ENCODE peak calls at places on chromosomes 2 and 18, in six cellular contexts. One of them, this sample, is unnamed. For H3K27me3 and H3K4me1, the result is how much of the 10 kb centered on the place peaks cover.

GRCh38 chr18:22432672-22433137 is 15.0 kb upstream of the CTAGE1 start:
- DNase-seq in H1: no peak
- DNase-seq in ovary: peak
- DNase-seq in thyroid gland: peak
- DNase-seq in transverse colon: peak
- DNase-seq in left lung: no peak
- DNase-seq in this sample: peak

GRCh38 chr2:2875296-2875695 is 502.3 kb downstream of the EIPR1 start:
- DNase-seq in H1: no peak
- DNase-seq in ovary: no peak
- DNase-seq in thyroid gland: no peak
- DNase-seq in transverse colon: no peak
- DNase-seq in left lung: no peak
- DNase-seq in this sample: no peak

GRCh38 chr2:173151671-173152398 is 76.2 kb downstream of the MAP3K20 start:
- DNase-seq in H1: no peak
- DNase-seq in ovary: no peak
- DNase-seq in thyroid gland: no peak
- DNase-seq in transverse colon: no peak
- DNase-seq in left lung: no peak
- DNase-seq in this sample: no peak

GRCh38 chr2:43032248-43032893 is 194.0 kb downstream of the ZFP36L2 start:
- DNase-seq in H1: no peak
- DNase-seq in ovary: peak
- DNase-seq in thyroid gland: peak
- DNase-seq in transverse colon: peak
- DNase-seq in left lung: no peak
- DNase-seq in this sample: peak

GRCh38 chr2:206989306-206989705 is 50.0 kb downstream of the CPO start:
- DNase-seq in H1: peak
- DNase-seq in ovary: no peak
- DNase-seq in thyroid gland: peak
- DNase-seq in transverse colon: peak
- DNase-seq in left lung: peak
- DNase-seq in this sample: no peak

GRCh38 chr2:38155-38554 is 8.2 kb downstream of the FAM110C start:
- DNase-seq in H1: peak
- DNase-seq in ovary: no peak
- DNase-seq in thyroid gland: no peak
- DNase-seq in transverse colon: no peak
- DNase-seq in left lung: peak
- DNase-seq in this sample: no peak

GRCh38 chr2:112724611-112725525 is 4.0 kb downstream of the NT5DC4 start:
- DNase-seq in H1: no peak
- DNase-seq in ovary: no peak
- DNase-seq in thyroid gland: no peak
- DNase-seq in transverse colon: no peak
- DNase-seq in left lung: peak
- DNase-seq in this sample: no peak

GRCh38 chr2:23525137-23525765 is 140.3 kb downstream of the KLHL29 start:
- DNase-seq in H1: no peak
- DNase-seq in ovary: no peak
- DNase-seq in thyroid gland: no peak
- DNase-seq in transverse colon: no peak
- DNase-seq in left lung: no peak
- DNase-seq in this sample: no peak

GRCh38 chr2:232831496-232831895 is 38.6 kb upstream of the SNORC start:
- DNase-seq in H1: no peak
- DNase-seq in ovary: no peak
- DNase-seq in thyroid gland: no peak
- DNase-seq in transverse colon: no peak
- DNase-seq in left lung: no peak
- DNase-seq in this sample: no peak

GRCh38 chr2:29700560-29700959 is 220.8 kb downstream of the ALK start:
- DNase-seq in H1: no peak
- DNase-seq in ovary: no peak
- DNase-seq in thyroid gland: no peak
- DNase-seq in transverse colon: no peak
- DNase-seq in left lung: no peak
- DNase-seq in this sample: no peak

GRCh38 chr18:75029456-75029855 is 179.5 kb downstream of the PTGR3 start:
- DNase-seq in H1: no peak
- DNase-seq in ovary: no peak
- DNase-seq in thyroid gland: no peak
- DNase-seq in transverse colon: no peak
- DNase-seq in left lung: no peak
- DNase-seq in this sample: no peak

GRCh38 chr2:101400048-101400447 is 12.7 kb upstream of the CREG2 start:
- DNase-seq in H1: no peak
- DNase-seq in ovary: no peak
- DNase-seq in thyroid gland: no peak
- DNase-seq in transverse colon: no peak
- DNase-seq in left lung: no peak
- DNase-seq in this sample: no peak

GRCh38 chr2:172259835-172260234 is 157.1 kb upstream of the DLX2 start:
- DNase-seq in H1: no peak
- DNase-seq in ovary: no peak
- DNase-seq in thyroid gland: no peak
- DNase-seq in transverse colon: no peak
- DNase-seq in left lung: no peak
- DNase-seq in this sample: no peak

GRCh38 chr18:69770206-69770605 is 177.5 kb downstream of the CD226 start:
- DNase-seq in H1: no peak
- DNase-seq in ovary: no peak
- DNase-seq in thyroid gland: no peak
- DNase-seq in transverse colon: no peak
- DNase-seq in left lung: no peak
- DNase-seq in this sample: no peak

GRCh38 chr2:101401906-101402305 is 14.6 kb upstream of the CREG2 start:
- DNase-seq in H1: no peak
- DNase-seq in ovary: no peak
- DNase-seq in thyroid gland: no peak
- DNase-seq in transverse colon: no peak
- DNase-seq in left lung: no peak
- DNase-seq in this sample: no peak

GRCh38 chr2:73050011-73050617 is 21.4 kb downstream of the SFXN5 start:
- DNase-seq in H1: no peak
- DNase-seq in ovary: no peak
- DNase-seq in thyroid gland: no peak
- DNase-seq in transverse colon: no peak
- DNase-seq in left lung: no peak
- DNase-seq in this sample: no peak

GRCh38 chr2:45320956-45321355 is 290.1 kb downstream of the SRBD1 start:
- DNase-seq in H1: no peak
- DNase-seq in ovary: no peak
- DNase-seq in thyroid gland: no peak
- DNase-seq in transverse colon: no peak
- DNase-seq in left lung: no peak
- DNase-seq in this sample: no peak

GRCh38 chr2:96888082-96889011 is 18.5 kb upstream of the SEMA4C start:
- DNase-seq in H1: no peak
- DNase-seq in ovary: no peak
- DNase-seq in thyroid gland: peak
- DNase-seq in transverse colon: peak
- DNase-seq in left lung: no peak
- DNase-seq in this sample: no peak

GRCh38 chr18:79182047-79182713 is 113.0 kb downstream of the ATP9B start:
- DNase-seq in H1: peak
- DNase-seq in ovary: no peak
- DNase-seq in thyroid gland: no peak
- DNase-seq in transverse colon: peak
- DNase-seq in left lung: no peak
- DNase-seq in this sample: no peak

GRCh38 chr2:30412392-30413321 is 34.4 kb upstream of the LCLAT1 start:
- DNase-seq in H1: no peak
- DNase-seq in ovary: peak
- DNase-seq in thyroid gland: no peak
- DNase-seq in transverse colon: peak
- DNase-seq in left lung: no peak
- DNase-seq in this sample: no peak

GRCh38 chr18:79905389-79905911 is 46.0 kb downstream of the SLC66A2 start:
- DNase-seq in H1: no peak
- DNase-seq in ovary: no peak
- DNase-seq in thyroid gland: no peak
- DNase-seq in transverse colon: no peak
- DNase-seq in left lung: no peak
- DNase-seq in this sample: no peak

GRCh38 chr18:60978338-60978737 is 354.9 kb upstream of the CDH20 start:
- DNase-seq in H1: no peak
- DNase-seq in ovary: no peak
- DNase-seq in thyroid gland: no peak
- DNase-seq in transverse colon: no peak
- DNase-seq in left lung: no peak
- DNase-seq in this sample: no peak

GRCh38 chr2:4674007-4674406 is 970.6 kb downstream of the DCDC2C start:
- DNase-seq in H1: no peak
- DNase-seq in ovary: no peak
- DNase-seq in thyroid gland: no peak
- DNase-seq in transverse colon: no peak
- DNase-seq in left lung: peak
- DNase-seq in this sample: no peak

DNA sequence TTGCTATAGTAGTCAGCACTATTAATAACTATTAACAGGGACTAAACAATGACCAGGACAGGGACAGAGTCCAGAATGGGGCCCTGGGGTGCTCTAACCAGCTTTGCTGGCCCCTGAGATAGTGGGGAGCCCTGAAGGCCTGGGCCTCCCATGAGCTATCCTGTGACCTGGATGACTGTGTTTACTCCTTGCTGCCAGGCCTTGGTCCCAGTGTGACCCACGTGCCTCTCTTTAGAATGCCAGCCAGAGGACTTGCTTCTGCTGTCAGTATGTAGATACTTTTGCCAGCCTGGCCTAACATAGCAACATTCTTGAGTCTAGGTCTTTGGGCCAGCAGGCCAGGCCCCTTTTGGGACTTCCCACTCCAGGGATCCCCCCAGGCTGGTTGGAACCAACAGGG is 11.4 kb downstream of the CDK5R2 start:
- DNase-seq in H1: no peak
- DNase-seq in ovary: no peak
- DNase-seq in thyroid gland: no peak
- DNase-seq in transverse colon: no peak
- DNase-seq in left lung: no peak
- DNase-seq in this sample: no peak
- H3K27me3 ChIP-seq in H1: under half
- H3K27me3 ChIP-seq in ovary: under half
- H3K27me3 ChIP-seq in thyroid gland: under half
- H3K27me3 ChIP-seq in transverse colon: half or more
- H3K27me3 ChIP-seq in left lung: under half
- H3K27me3 ChIP-seq in this sample: under half

DNA sequence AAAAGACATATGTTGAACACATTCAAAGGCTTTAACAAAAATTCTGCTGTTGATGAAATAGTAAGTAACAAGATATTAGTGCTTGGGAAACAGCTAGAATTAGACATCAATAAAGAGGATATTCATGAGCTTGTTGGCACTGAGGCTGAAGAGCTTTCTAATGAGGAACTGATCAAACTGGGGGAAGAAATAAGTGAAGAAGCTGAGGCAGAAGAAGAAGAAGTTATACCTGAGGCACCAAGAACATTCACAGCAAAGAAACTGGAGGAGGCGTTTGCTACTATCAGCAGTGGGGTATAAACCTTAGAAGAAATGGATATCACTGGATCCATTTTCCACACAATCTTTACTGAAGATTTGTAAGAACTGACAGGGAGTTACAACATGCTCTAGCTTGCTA is 47.5 kb upstream of the MSH6 start:
- DNase-seq in H1: no peak
- DNase-seq in ovary: no peak
- DNase-seq in thyroid gland: no peak
- DNase-seq in transverse colon: no peak
- DNase-seq in left lung: no peak
- DNase-seq in this sample: no peak
- H3K4me1 ChIP-seq in H1: under half
- H3K4me1 ChIP-seq in ovary: under half
- H3K4me1 ChIP-seq in thyroid gland: under half
- H3K4me1 ChIP-seq in transverse colon: under half
- H3K4me1 ChIP-seq in left lung: under half
- H3K4me1 ChIP-seq in this sample: under half

GRCh38 chr2:196155597-196155996 is 15.8 kb downstream of the STK17B start:
- DNase-seq in H1: no peak
- DNase-seq in ovary: no peak
- DNase-seq in thyroid gland: no peak
- DNase-seq in transverse colon: no peak
- DNase-seq in left lung: no peak
- DNase-seq in this sample: no peak

GRCh38 chr2:196162586-196163180 is 8.7 kb downstream of the STK17B start:
- DNase-seq in H1: no peak
- DNase-seq in ovary: no peak
- DNase-seq in thyroid gland: no peak
- DNase-seq in transverse colon: no peak
- DNase-seq in left lung: no peak
- DNase-seq in this sample: no peak

GRCh38 chr2:196160101-196160500 is 11.3 kb downstream of the STK17B start:
- DNase-seq in H1: no peak
- DNase-seq in ovary: no peak
- DNase-seq in thyroid gland: no peak
- DNase-seq in transverse colon: peak
- DNase-seq in left lung: no peak
- DNase-seq in this sample: no peak

GRCh38 chr2:196160966-196161365 is 10.4 kb downstream of the STK17B start:
- DNase-seq in H1: no peak
- DNase-seq in ovary: no peak
- DNase-seq in thyroid gland: no peak
- DNase-seq in transverse colon: no peak
- DNase-seq in left lung: no peak
- DNase-seq in this sample: no peak

GRCh38 chr2:196159223-196159892 is 12.0 kb downstream of the STK17B start:
- DNase-seq in H1: no peak
- DNase-seq in ovary: no peak
- DNase-seq in thyroid gland: no peak
- DNase-seq in transverse colon: no peak
- DNase-seq in left lung: no peak
- DNase-seq in this sample: no peak
- H3K27ac ChIP-seq in H1: no peak
- H3K27ac ChIP-seq in ovary: no peak
- H3K27ac ChIP-seq in thyroid gland: peak
- H3K27ac ChIP-seq in transverse colon: peak
- H3K27ac ChIP-seq in left lung: no peak
- H3K27ac ChIP-seq in this sample: no peak

DNA sequence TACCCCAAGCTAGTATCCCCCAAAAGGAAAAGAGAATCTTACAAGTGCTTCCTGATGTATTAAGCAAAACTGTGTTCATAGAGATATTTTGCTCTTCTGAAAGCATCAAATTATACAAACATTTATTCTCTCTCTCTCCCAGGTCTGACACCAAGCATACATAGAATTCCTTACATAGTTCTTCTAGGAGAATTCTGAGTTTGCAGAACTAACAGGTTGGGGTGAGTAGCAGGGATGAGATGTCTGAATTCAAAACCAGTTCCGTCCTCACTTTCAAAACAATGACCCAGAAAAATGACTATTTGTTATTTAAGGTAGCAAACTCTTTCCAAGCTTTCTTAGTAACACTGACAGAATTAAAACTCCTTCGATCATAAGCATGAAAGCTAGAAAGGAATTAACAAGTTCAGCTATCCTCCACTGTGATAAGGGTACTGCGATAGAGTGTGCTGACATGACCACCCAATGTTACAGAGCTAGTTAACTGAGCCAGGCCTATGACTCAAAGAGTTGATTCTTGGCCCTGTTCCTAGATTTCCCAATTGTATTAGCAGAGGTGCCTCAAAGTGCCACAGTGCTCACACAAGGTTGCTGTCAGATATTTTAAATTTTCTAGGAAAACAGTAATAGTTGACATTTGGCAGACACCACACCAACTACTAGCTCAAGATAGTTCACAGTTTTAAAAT is 85.8 kb upstream of the SETBP1 start:
- DNase-seq in H1: no peak
- DNase-seq in ovary: no peak
- DNase-seq in thyroid gland: no peak
- DNase-seq in transverse colon: no peak
- DNase-seq in left lung: no peak
- DNase-seq in this sample: no peak
- H3K27me3 ChIP-seq in H1: under half
- H3K27me3 ChIP-seq in ovary: under half
- H3K27me3 ChIP-seq in thyroid gland: under half
- H3K27me3 ChIP-seq in transverse colon: under half
- H3K27me3 ChIP-seq in left lung: under half
- H3K27me3 ChIP-seq in this sample: under half

This sample was measured in right atrium auricular region.